ENCODE peak calls at places on chromosomes 4 and X, in six cellular contexts. One of them, this sample, is unnamed.

GRCh38 chr4:7418131-7418943 is 16.4 kb downstream of the PSAPL1 start:
- DNase-seq in HepG2: no peak
- DNase-seq in NB4: no peak
- DNase-seq in GM12878: no peak
- DNase-seq in K562: peak; percentile 28
- DNase-seq in A549: no peak
- DNase-seq in this sample: no peak

GRCh38 chr4:139241784-139242151 is 38.3 kb downstream of the MGARP start:
- DNase-seq in A549: no peak
- DNase-seq in HepG2: no peak
- DNase-seq in NB4: no peak
- DNase-seq in K562: no peak
- DNase-seq in GM12878: no peak
- DNase-seq in this sample: no peak

GRCh38 chr4:83010522-83011318 is at the start of gene LIN54:
- DNase-seq in NB4: peak; percentile 92
- DNase-seq in A549: peak; percentile 75
- DNase-seq in K562: peak; percentile 76
- DNase-seq in GM12878: no peak
- DNase-seq in HepG2: peak; percentile 90
- DNase-seq in this sample: peak; percentile 75

GRCh38 chr4:76301068-76301774 is 5.3 kb upstream of the STBD1 start:
- DNase-seq in A549: peak; percentile 66
- DNase-seq in HepG2: peak; percentile 91
- DNase-seq in GM12878: peak; percentile 74
- DNase-seq in NB4: peak; percentile 91
- DNase-seq in K562: peak; percentile 72
- DNase-seq in this sample: no peak

GRCh38 chr4:124275-125081 is at the start of gene ZNF718:
- DNase-seq in K562: peak; percentile 90
- DNase-seq in HepG2: no peak
- DNase-seq in GM12878: peak; percentile 95
- DNase-seq in NB4: peak; percentile 98
- DNase-seq in A549: peak; percentile 96
- DNase-seq in this sample: peak; percentile 98

GRCh38 chrX:3136161-3136961 is 95.1 kb downstream of the ARSF start:
- DNase-seq in HepG2: no peak
- DNase-seq in K562: no peak
- DNase-seq in A549: no peak
- DNase-seq in GM12878: no peak
- DNase-seq in NB4: no peak
- DNase-seq in this sample: no peak

GRCh38 chr4:77327151-77327550 is 170.1 kb downstream of the CCNG2 start:
- DNase-seq in K562: no peak
- DNase-seq in HepG2: no peak
- DNase-seq in NB4: no peak
- DNase-seq in A549: no peak
- DNase-seq in GM12878: no peak
- DNase-seq in this sample: no peak

GRCh38 chr4:164765096-164765495 is 11.2 kb downstream of the SMIM31 start:
- DNase-seq in K562: no peak
- DNase-seq in NB4: no peak
- DNase-seq in HepG2: no peak
- DNase-seq in GM12878: no peak
- DNase-seq in A549: no peak
- DNase-seq in this sample: no peak

GRCh38 chrX:139739138-139739537 is 31.2 kb upstream of the MCF2 start:
- DNase-seq in NB4: no peak
- DNase-seq in A549: no peak
- DNase-seq in GM12878: peak; percentile 19
- DNase-seq in K562: no peak
- DNase-seq in HepG2: no peak
- DNase-seq in this sample: peak; percentile 44

GRCh38 chr4:133148690-133149363 is at the start of gene PCDH10:
- DNase-seq in HepG2: peak; percentile 1
- DNase-seq in A549: peak; percentile 89
- DNase-seq in K562: peak; percentile 44
- DNase-seq in GM12878: no peak
- DNase-seq in NB4: no peak
- DNase-seq in this sample: peak; percentile 98

GRCh38 chr4:145440292-145441007 is 41.2 kb upstream of the SMAD1 start:
- DNase-seq in A549: no peak
- DNase-seq in GM12878: no peak
- DNase-seq in HepG2: no peak
- DNase-seq in NB4: no peak
- DNase-seq in K562: no peak
- DNase-seq in this sample: no peak

GRCh38 chr4:137558951-137559350 is 26.7 kb upstream of the PCDH18 start:
- DNase-seq in HepG2: no peak
- DNase-seq in NB4: peak; percentile 1
- DNase-seq in K562: no peak
- DNase-seq in GM12878: no peak
- DNase-seq in A549: no peak
- DNase-seq in this sample: peak; percentile 48

GRCh38 chr4:7206856-7207567 is 14.7 kb downstream of the SORCS2 start:
- DNase-seq in NB4: no peak
- DNase-seq in GM12878: no peak
- DNase-seq in K562: peak; percentile 50
- DNase-seq in HepG2: no peak
- DNase-seq in A549: peak; percentile 56
- DNase-seq in this sample: peak; percentile 72

GRCh38 chr4:11069581-11069980 is 359.1 kb downstream of the HS3ST1 start:
- DNase-seq in K562: no peak
- DNase-seq in HepG2: no peak
- DNase-seq in GM12878: no peak
- DNase-seq in A549: no peak
- DNase-seq in NB4: no peak
- DNase-seq in this sample: no peak

GRCh38 chr4:2842667-2843022 is 999 bp upstream of the ADD1 start:
- DNase-seq in K562: no peak
- DNase-seq in HepG2: no peak
- DNase-seq in NB4: no peak
- DNase-seq in A549: no peak
- DNase-seq in GM12878: no peak
- DNase-seq in this sample: no peak

GRCh38 chr4:112277705-112278448 is 7.8 kb downstream of the TIFA start:
- DNase-seq in K562: no peak
- DNase-seq in HepG2: no peak
- DNase-seq in NB4: no peak
- DNase-seq in GM12878: no peak
- DNase-seq in A549: no peak
- DNase-seq in this sample: no peak

GRCh38 chrX:38061335-38061734 is 55.0 kb downstream of the SYTL5 start:
- DNase-seq in NB4: peak; percentile 28
- DNase-seq in HepG2: peak; percentile 14
- DNase-seq in K562: no peak
- DNase-seq in GM12878: no peak
- DNase-seq in A549: peak; percentile 2
- DNase-seq in this sample: peak; percentile 37

GRCh38 chr4:25180524-25181131 is 20.4 kb upstream of the SEPSECS start:
- DNase-seq in K562: peak; percentile 51
- DNase-seq in GM12878: no peak
- DNase-seq in NB4: peak; percentile 89
- DNase-seq in HepG2: peak; percentile 56
- DNase-seq in A549: peak; percentile 45
- DNase-seq in this sample: peak; percentile 36

GRCh38 chr4:70603856-70604255 is 11.8 kb downstream of the AMBN start:
- DNase-seq in K562: no peak
- DNase-seq in A549: no peak
- DNase-seq in GM12878: no peak
- DNase-seq in NB4: no peak
- DNase-seq in HepG2: no peak
- DNase-seq in this sample: no peak

GRCh38 chr4:153257966-153258365 is 53.7 kb downstream of the TRIM2 start:
- DNase-seq in HepG2: no peak
- DNase-seq in NB4: no peak
- DNase-seq in GM12878: no peak
- DNase-seq in A549: no peak
- DNase-seq in K562: no peak
- DNase-seq in this sample: no peak

GRCh38 chrX:1444896-1445480 is 7.7 kb downstream of the ASMTL start:
- DNase-seq in A549: no peak
- DNase-seq in NB4: no peak
- DNase-seq in HepG2: no peak
- DNase-seq in K562: no peak
- DNase-seq in GM12878: no peak
- DNase-seq in this sample: no peak

GRCh38 chr4:147336252-147336651 is 144.6 kb upstream of the EDNRA start:
- DNase-seq in HepG2: no peak
- DNase-seq in K562: no peak
- DNase-seq in NB4: no peak
- DNase-seq in A549: no peak
- DNase-seq in GM12878: no peak
- DNase-seq in this sample: peak; percentile 70

GRCh38 chr4:80393246-80393969 is 57.9 kb downstream of the CFAP299 start:
- DNase-seq in A549: no peak
- DNase-seq in NB4: no peak
- DNase-seq in HepG2: no peak
- DNase-seq in GM12878: no peak
- DNase-seq in K562: no peak
- DNase-seq in this sample: no peak

GRCh38 chr4:60683953-60684352 is 516.2 kb upstream of the ADGRL3 start:
- DNase-seq in A549: no peak
- DNase-seq in K562: no peak
- DNase-seq in HepG2: no peak
- DNase-seq in NB4: no peak
- DNase-seq in GM12878: no peak
- DNase-seq in this sample: no peak

GRCh38 chr4:6443035-6444023 is 29.1 kb downstream of the PPP2R2C start:
- DNase-seq in HepG2: no peak
- DNase-seq in A549: no peak
- DNase-seq in NB4: no peak
- DNase-seq in K562: no peak
- DNase-seq in GM12878: no peak
- DNase-seq in this sample: no peak

GRCh38 chrX:123971963-123972362 is 10.5 kb downstream of the STAG2 start:
- DNase-seq in HepG2: no peak
- DNase-seq in GM12878: no peak
- DNase-seq in NB4: peak; percentile 13
- DNase-seq in A549: no peak
- DNase-seq in K562: no peak
- DNase-seq in this sample: no peak

GRCh38 chrX:123976671-123977316 is 15.3 kb downstream of the STAG2 start:
- DNase-seq in K562: no peak
- DNase-seq in GM12878: no peak
- DNase-seq in NB4: peak; percentile 46
- DNase-seq in A549: peak; percentile 64
- DNase-seq in HepG2: peak; percentile 31
- DNase-seq in this sample: peak; percentile 57

DNA sequence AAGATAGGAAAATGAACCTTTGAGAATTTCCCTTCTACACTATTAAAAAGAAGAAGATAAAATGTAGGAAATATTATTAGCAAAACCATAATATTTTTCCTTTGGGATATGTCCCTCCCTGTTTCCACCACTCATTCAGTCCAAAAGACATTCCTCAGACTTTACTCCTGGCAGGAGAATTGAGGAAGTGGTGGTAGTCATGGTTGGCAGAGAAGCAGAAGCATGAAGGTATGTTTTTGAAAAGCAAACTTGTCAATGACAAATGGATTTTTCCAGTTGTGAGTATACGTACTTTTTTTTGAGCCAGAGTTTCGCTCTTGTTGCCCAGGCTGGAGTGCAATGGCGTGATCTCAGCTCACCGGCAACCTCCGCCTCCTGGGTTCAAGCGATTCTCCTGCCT is 13.7 kb downstream of the STAG2 start:
- DNase-seq in GM12878: no peak
- DNase-seq in NB4: peak; percentile 18
- DNase-seq in A549: no peak
- DNase-seq in K562: no peak
- DNase-seq in HepG2: no peak
- DNase-seq in this sample: peak; percentile 66
- TF ChIP-seq MYC in GM12878: no peak
- TF ChIP-seq MYC in NB4: no peak
- TF ChIP-seq MYC in A549: no peak
- TF ChIP-seq MYC in K562: no peak
- TF ChIP-seq MYC in HepG2: no peak
- TF ChIP-seq MYC in this sample: no peak

DNA sequence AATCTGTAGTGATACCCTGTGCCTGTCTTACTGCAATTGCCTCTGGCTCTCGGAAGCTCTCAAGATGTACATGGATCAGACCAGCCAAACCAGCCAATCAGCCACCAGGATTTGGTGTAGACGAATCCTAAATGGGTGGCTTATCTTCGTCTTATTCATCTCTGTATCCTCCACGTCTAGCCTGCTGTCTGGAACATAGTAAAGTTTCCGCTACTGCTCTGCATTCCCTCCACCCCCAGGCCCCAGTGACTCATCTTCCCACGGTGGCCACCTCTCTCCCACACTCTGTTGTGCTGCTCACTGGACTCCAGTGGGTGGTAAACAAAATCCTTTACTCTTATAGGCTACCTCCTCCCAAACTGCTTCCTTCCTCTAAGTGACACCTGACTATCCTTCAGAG is 37.8 kb downstream of the SEPTIN6 start:
- DNase-seq in A549: peak; percentile 11
- DNase-seq in GM12878: no peak
- DNase-seq in NB4: peak; percentile 29
- DNase-seq in HepG2: no peak
- DNase-seq in K562: peak; percentile 59
- DNase-seq in this sample: peak; percentile 84
- TF ChIP-seq MYC in A549: no peak
- TF ChIP-seq MYC in GM12878: no peak
- TF ChIP-seq MYC in NB4: no peak
- TF ChIP-seq MYC in HepG2: no peak
- TF ChIP-seq MYC in K562: no peak
- TF ChIP-seq MYC in this sample: no peak

GRCh38 chrX:30935985-30936384 is 46.9 kb upstream of the TAB3 start:
- DNase-seq in A549: peak; percentile 21
- DNase-seq in HepG2: peak; percentile 45
- DNase-seq in K562: peak; percentile 14
- DNase-seq in NB4: peak; percentile 17
- DNase-seq in GM12878: no peak
- DNase-seq in this sample: peak; percentile 6
- TF ChIP-seq MYC in A549: no peak
- TF ChIP-seq MYC in HepG2: no peak
- TF ChIP-seq MYC in K562: no peak
- TF ChIP-seq MYC in NB4: no peak
- TF ChIP-seq MYC in GM12878: no peak
- TF ChIP-seq MYC in this sample: no peak

GRCh38 chrX:145631461-145631951 is 186.1 kb upstream of the SLITRK2 start:
- DNase-seq in K562: no peak
- DNase-seq in HepG2: no peak
- DNase-seq in GM12878: no peak
- DNase-seq in A549: no peak
- DNase-seq in NB4: no peak
- DNase-seq in this sample: no peak

GRCh38 chrX:145630806-145631435 is 186.7 kb upstream of the SLITRK2 start:
- DNase-seq in HepG2: no peak
- DNase-seq in K562: no peak
- DNase-seq in NB4: no peak
- DNase-seq in A549: no peak
- DNase-seq in GM12878: no peak
- DNase-seq in this sample: no peak

DNA sequence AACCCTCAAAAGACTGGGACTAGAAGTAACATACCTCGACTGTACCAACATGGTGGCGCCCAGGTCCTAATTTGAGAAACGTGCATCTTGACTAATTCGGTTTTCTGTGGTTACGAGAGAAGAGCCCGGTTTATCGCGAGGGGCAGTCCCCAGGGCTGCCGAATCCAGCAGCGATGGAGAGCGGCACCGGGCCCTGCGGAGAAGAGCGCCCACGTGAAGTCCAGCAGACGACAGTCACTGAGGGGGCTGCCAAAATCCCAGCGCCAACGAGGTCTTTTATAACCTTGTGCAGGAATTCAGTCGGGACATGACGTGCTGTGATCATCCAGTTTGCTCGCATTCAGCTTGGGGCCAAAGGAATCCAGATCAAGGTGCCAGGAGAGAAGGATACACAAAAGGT is 187.5 kb upstream of the SLITRK2 start:
- DNase-seq in NB4: no peak
- DNase-seq in K562: no peak
- DNase-seq in A549: no peak
- DNase-seq in GM12878: no peak
- DNase-seq in HepG2: no peak
- DNase-seq in this sample: no peak
- TF ChIP-seq MYC in NB4: no peak
- TF ChIP-seq MYC in K562: no peak
- TF ChIP-seq MYC in A549: no peak
- TF ChIP-seq MYC in GM12878: no peak
- TF ChIP-seq MYC in HepG2: no peak
- TF ChIP-seq MYC in this sample: no peak